ENCODE peak calls at places on chromosomes 3 and 15, in seven cellular contexts. I, B, J, M, W, X and V are unnamed samples.

GRCh38 chr3:56783644-56784451 is 17.9 kb downstream of the ARHGEF3 start:
- DNase-seq in I (peak), B (no peak), J (peak), M (peak), W (peak), X (peak), V (no peak)

GRCh38 chr3:58392191-58392590 is 41.4 kb downstream of the PDHB start:
- DNase-seq in I (no peak), B (no peak), J (no peak), M (no peak), W (no peak), X (peak), V (no peak)

GRCh38 chr15:31843426-31844055 is 186.8 kb upstream of the CHRNA7 start:
- DNase-seq in I (no peak), B (no peak), J (no peak), M (no peak), W (no peak), X (no peak), V (no peak)

GRCh38 chr3:185460719-185461350 is 38.0 kb downstream of the TMEM41A start:
- DNase-seq in I (no peak), B (peak), J (peak), M (peak), W (no peak), X (peak), V (no peak)

GRCh38 chr3:5423076-5423475 is 235.6 kb downstream of the EDEM1 start:
- DNase-seq in I (no peak), B (no peak), J (no peak), M (no peak), W (no peak), X (no peak), V (no peak)

GRCh38 chr3:150945226-150945625 is 27.3 kb downstream of the CLRN1 start:
- DNase-seq in I (no peak), B (peak), J (peak), M (peak), W (no peak), X (peak), V (no peak)

GRCh38 chr3:197371521-197372075 is 73.2 kb upstream of the DLG1 start:
- DNase-seq in I (no peak), B (no peak), J (no peak), M (peak), W (no peak), X (peak), V (peak)

GRCh38 chr3:112778298-112779008 is 68.2 kb downstream of the CD200R1L start:
- DNase-seq in I (no peak), B (peak), J (peak), M (peak), W (no peak), X (peak), V (no peak)

GRCh38 chr3:123409443-123410148 is 39.3 kb downstream of the ADCY5 start:
- DNase-seq in I (no peak), B (peak), J (no peak), M (peak), W (no peak), X (no peak), V (no peak)

GRCh38 chr3:79178471-79178870 is 589.3 kb downstream of the ROBO1 start:
- DNase-seq in I (no peak), B (no peak), J (no peak), M (no peak), W (no peak), X (no peak), V (no peak)

GRCh38 chr15:60790641-60791040 is 311.7 kb upstream of the ICE2 start:
- DNase-seq in I (no peak), B (no peak), J (no peak), M (no peak), W (no peak), X (no peak), V (no peak)

GRCh38 chr3:151171145-151171544 is 31.9 kb downstream of the GPR171 start:
- DNase-seq in I (no peak), B (peak), J (no peak), M (peak), W (peak), X (no peak), V (no peak)

GRCh38 chr3:177294221-177294620 is 96.9 kb upstream of the TBL1XR1 start:
- DNase-seq in I (no peak), B (no peak), J (peak), M (no peak), W (no peak), X (peak), V (no peak)

GRCh38 chr15:66923438-66923881 is 141.9 kb upstream of the SMAD3 start:
- DNase-seq in I (no peak), B (peak), J (no peak), M (no peak), W (peak), X (no peak), V (no peak)

GRCh38 chr3:65927576-65927975 is 111.1 kb downstream of the MAGI1 start:
- DNase-seq in I (no peak), B (peak), J (no peak), M (peak), W (no peak), X (peak), V (no peak)

GRCh38 chr15:100940785-100941379 is 21.7 kb downstream of the LRRK1 start:
- DNase-seq in I (no peak), B (no peak), J (no peak), M (no peak), W (no peak), X (no peak), V (no peak)

GRCh38 chr3:39917060-39917773 is 107.8 kb downstream of the MYRIP start:
- DNase-seq in I (no peak), B (peak), J (no peak), M (no peak), W (no peak), X (peak), V (no peak)

GRCh38 chr15:73305331-73306211 is 63.2 kb downstream of the HCN4 start:
- DNase-seq in I (no peak), B (peak), J (peak), M (peak), W (peak), X (peak), V (no peak)

GRCh38 chr15:33543957-33544356 is 233.2 kb downstream of the RYR3 start:
- DNase-seq in I (no peak), B (no peak), J (no peak), M (no peak), W (no peak), X (no peak), V (no peak)

GRCh38 chr3:170835346-170835745 is 34.6 kb downstream of the RPL22L1 start:
- DNase-seq in I (no peak), B (no peak), J (no peak), M (no peak), W (no peak), X (no peak), V (no peak)

GRCh38 chr15:51312754-51313390 is 25.5 kb downstream of the CYP19A1 start:
- DNase-seq in I (no peak), B (peak), J (peak), M (peak), W (no peak), X (no peak), V (no peak)

GRCh38 chr3:128914966-128915645 is 35.7 kb downstream of the ACAD9 start:
- DNase-seq in I (no peak), B (no peak), J (no peak), M (no peak), W (no peak), X (no peak), V (no peak)

GRCh38 chr3:86934851-86935250 is 56.1 kb downstream of the VGLL3 start:
- DNase-seq in I (no peak), B (no peak), J (no peak), M (no peak), W (no peak), X (peak), V (no peak)

GRCh38 chr3:169939320-169939719 is 27.3 kb upstream of the SEC62 start:
- DNase-seq in I (no peak), B (no peak), J (no peak), M (no peak), W (no peak), X (no peak), V (no peak)

GRCh38 chr3:31968927-31969418 is 12.1 kb downstream of the OSBPL10 start:
- DNase-seq in I (no peak), B (peak), J (peak), M (peak), W (no peak), X (peak), V (no peak)

GRCh38 chr15:101201411-101202174 is 50.3 kb downstream of the CHSY1 start:
- DNase-seq in I (no peak), B (peak), J (peak), M (peak), W (no peak), X (peak), V (no peak)

GRCh38 chr3:197398301-197398878 is 100.0 kb upstream of the DLG1 start:
- DNase-seq in I (no peak), B (no peak), J (no peak), M (no peak), W (no peak), X (no peak), V (no peak)

GRCh38 chr15:39908186-39908585 is 11.9 kb downstream of the GPR176 start:
- DNase-seq in I (no peak), B (peak), J (peak), M (peak), W (no peak), X (peak), V (no peak)

GRCh38 chr15:64112077-64112772 is 16.4 kb downstream of the SNX1 start:
- DNase-seq in I (no peak), B (no peak), J (no peak), M (no peak), W (no peak), X (no peak), V (no peak)

GRCh38 chr3:134624537-134625287 is 26.1 kb downstream of the KY start:
- DNase-seq in I (no peak), B (no peak), J (no peak), M (no peak), W (no peak), X (no peak), V (no peak)

GRCh38 chr15:63870403-63871209 is 36.9 kb upstream of the HERC1 start:
- DNase-seq in I (no peak), B (peak), J (peak), M (peak), W (no peak), X (peak), V (peak)

GRCh38 chr3:28791713-28792255 is 443.2 kb upstream of the AZI2 start:
- DNase-seq in I (no peak), B (peak), J (no peak), M (no peak), W (no peak), X (no peak), V (no peak)

GRCh38 chr3:136380530-136380929 is 130.4 kb downstream of the PCCB start:
- DNase-seq in I (no peak), B (peak), J (no peak), M (peak), W (no peak), X (peak), V (no peak)

GRCh38 chr15:48965972-48966371 is 2.3 kb upstream of the SHC4 start:
- DNase-seq in I (no peak), B (peak), J (no peak), M (peak), W (no peak), X (peak), V (no peak)

GRCh38 chr3:133401374-133402135 is 1.7 kb downstream of the BFSP2 start:
- DNase-seq in I (no peak), B (no peak), J (peak), M (peak), W (no peak), X (peak), V (no peak)

GRCh38 chr15:35665855-35666536 is 120.0 kb upstream of the DPH6 start:
- DNase-seq in I (no peak), B (no peak), J (no peak), M (no peak), W (no peak), X (no peak), V (no peak)

GRCh38 chr3:59150039-59150438 is 100.2 kb upstream of the CFAP20DC start:
- DNase-seq in I (no peak), B (no peak), J (no peak), M (no peak), W (no peak), X (no peak), V (no peak)

GRCh38 chr3:64063207-64063981 is 40.1 kb upstream of the PSMD6 start:
- DNase-seq in I (no peak), B (no peak), J (no peak), M (peak), W (no peak), X (no peak), V (no peak)

GRCh38 chr3:13425692-13426091 is 5.6 kb upstream of the NUP210 start:
- DNase-seq in I (no peak), B (no peak), J (no peak), M (no peak), W (no peak), X (no peak), V (no peak)